ENCODE peak calls at places on chromosomes 13 and 19, in ten cellular contexts. One of them, this sample, is unnamed.

GRCh38 chr19:44367024-44367423 is 10.5 kb upstream of the ZNF112 start:
- DNase-seq in AG10803: no peak
- DNase-seq in SJSA1: no peak
- DNase-seq in testis: peak; percentile 76
- DNase-seq in activated naive CD4-positive, alpha-beta T cell treated with Interleukin-2 at 50 U/mL for 16 hours: no peak
- DNase-seq in GM10248: no peak
- DNase-seq in iris pigment epithelial cell: no peak
- DNase-seq in HCEC 1CT: no peak
- DNase-seq in LHCN-M2: no peak
- DNase-seq in CD4-positive, alpha-beta memory T cell: no peak
- DNase-seq in this sample: no peak

GRCh38 chr13:101649490-101650126 is 197.1 kb downstream of the ITGBL1 start:
- DNase-seq in AG10803: peak; percentile 81
- DNase-seq in iris pigment epithelial cell: peak; percentile 97
- DNase-seq in HCEC 1CT: peak; percentile 79
- DNase-seq in LHCN-M2: peak; percentile 86
- DNase-seq in activated naive CD4-positive, alpha-beta T cell treated with Interleukin-2 at 50 U/mL for 16 hours: no peak
- DNase-seq in SJSA1: no peak
- DNase-seq in GM10248: no peak
- DNase-seq in testis: no peak
- DNase-seq in CD4-positive, alpha-beta memory T cell: no peak
- DNase-seq in this sample: peak; percentile 60

GRCh38 chr13:24185591-24186232 is 25.2 kb downstream of the SPATA13 start:
- DNase-seq in SJSA1: no peak
- DNase-seq in AG10803: peak; percentile 75
- DNase-seq in activated naive CD4-positive, alpha-beta T cell treated with Interleukin-2 at 50 U/mL for 16 hours: no peak
- DNase-seq in CD4-positive, alpha-beta memory T cell: no peak
- DNase-seq in HCEC 1CT: peak; percentile 72
- DNase-seq in iris pigment epithelial cell: peak; percentile 50
- DNase-seq in GM10248: no peak
- DNase-seq in LHCN-M2: peak; percentile 22
- DNase-seq in testis: no peak
- DNase-seq in this sample: peak; percentile 45

GRCh38 chr19:19464339-19465098 is 50.8 kb downstream of the TSSK6 start:
- DNase-seq in activated naive CD4-positive, alpha-beta T cell treated with Interleukin-2 at 50 U/mL for 16 hours: no peak
- DNase-seq in testis: no peak
- DNase-seq in SJSA1: no peak
- DNase-seq in CD4-positive, alpha-beta memory T cell: no peak
- DNase-seq in LHCN-M2: peak; percentile 78
- DNase-seq in iris pigment epithelial cell: peak; percentile 81
- DNase-seq in GM10248: no peak
- DNase-seq in HCEC 1CT: no peak
- DNase-seq in AG10803: peak; percentile 56
- DNase-seq in this sample: peak; percentile 85

GRCh38 chr13:68170961-68171360 is 940.8 kb upstream of the PCDH9 start:
- DNase-seq in GM10248: no peak
- DNase-seq in iris pigment epithelial cell: no peak
- DNase-seq in CD4-positive, alpha-beta memory T cell: peak; percentile 27
- DNase-seq in SJSA1: no peak
- DNase-seq in testis: peak; percentile 33
- DNase-seq in LHCN-M2: no peak
- DNase-seq in activated naive CD4-positive, alpha-beta T cell treated with Interleukin-2 at 50 U/mL for 16 hours: no peak
- DNase-seq in HCEC 1CT: no peak
- DNase-seq in AG10803: no peak
- DNase-seq in this sample: no peak

GRCh38 chr19:4609878-4610511 is 29.3 kb upstream of the TNFAIP8L1 start:
- DNase-seq in iris pigment epithelial cell: no peak
- DNase-seq in LHCN-M2: no peak
- DNase-seq in activated naive CD4-positive, alpha-beta T cell treated with Interleukin-2 at 50 U/mL for 16 hours: no peak
- DNase-seq in GM10248: no peak
- DNase-seq in SJSA1: no peak
- DNase-seq in testis: no peak
- DNase-seq in CD4-positive, alpha-beta memory T cell: no peak
- DNase-seq in HCEC 1CT: no peak
- DNase-seq in AG10803: no peak
- DNase-seq in this sample: no peak

GRCh38 chr19:1700733-1701663 is 48.6 kb upstream of the TCF3 start:
- DNase-seq in CD4-positive, alpha-beta memory T cell: no peak
- DNase-seq in iris pigment epithelial cell: no peak
- DNase-seq in testis: no peak
- DNase-seq in AG10803: no peak
- DNase-seq in HCEC 1CT: no peak
- DNase-seq in GM10248: no peak
- DNase-seq in SJSA1: no peak
- DNase-seq in LHCN-M2: no peak
- DNase-seq in activated naive CD4-positive, alpha-beta T cell treated with Interleukin-2 at 50 U/mL for 16 hours: no peak
- DNase-seq in this sample: no peak

GRCh38 chr13:42049454-42049780 is 969 bp downstream of the DGKH start:
- DNase-seq in SJSA1: no peak
- DNase-seq in CD4-positive, alpha-beta memory T cell: no peak
- DNase-seq in AG10803: no peak
- DNase-seq in testis: no peak
- DNase-seq in GM10248: no peak
- DNase-seq in activated naive CD4-positive, alpha-beta T cell treated with Interleukin-2 at 50 U/mL for 16 hours: no peak
- DNase-seq in iris pigment epithelial cell: no peak
- DNase-seq in LHCN-M2: no peak
- DNase-seq in HCEC 1CT: no peak
- DNase-seq in this sample: no peak

GRCh38 chr19:17952041-17952976 is 14.6 kb upstream of the KCNN1 start:
- DNase-seq in iris pigment epithelial cell: no peak
- DNase-seq in AG10803: no peak
- DNase-seq in GM10248: no peak
- DNase-seq in activated naive CD4-positive, alpha-beta T cell treated with Interleukin-2 at 50 U/mL for 16 hours: no peak
- DNase-seq in HCEC 1CT: no peak
- DNase-seq in SJSA1: no peak
- DNase-seq in LHCN-M2: no peak
- DNase-seq in CD4-positive, alpha-beta memory T cell: no peak
- DNase-seq in testis: no peak
- DNase-seq in this sample: no peak

GRCh38 chr13:37134411-37135041 is 29.1 kb upstream of the CSNK1A1L start:
- DNase-seq in GM10248: no peak
- DNase-seq in SJSA1: peak; percentile 45
- DNase-seq in LHCN-M2: peak; percentile 89
- DNase-seq in activated naive CD4-positive, alpha-beta T cell treated with Interleukin-2 at 50 U/mL for 16 hours: no peak
- DNase-seq in CD4-positive, alpha-beta memory T cell: no peak
- DNase-seq in iris pigment epithelial cell: peak; percentile 99
- DNase-seq in HCEC 1CT: peak; percentile 88
- DNase-seq in testis: no peak
- DNase-seq in AG10803: peak; percentile 93
- DNase-seq in this sample: peak; percentile 83

GRCh38 chr19:38741670-38742069 is 2.6 kb downstream of the CAPN12 start:
- DNase-seq in LHCN-M2: no peak
- DNase-seq in CD4-positive, alpha-beta memory T cell: no peak
- DNase-seq in AG10803: no peak
- DNase-seq in GM10248: no peak
- DNase-seq in iris pigment epithelial cell: no peak
- DNase-seq in SJSA1: no peak
- DNase-seq in testis: no peak
- DNase-seq in activated naive CD4-positive, alpha-beta T cell treated with Interleukin-2 at 50 U/mL for 16 hours: no peak
- DNase-seq in HCEC 1CT: no peak
- DNase-seq in this sample: no peak

GRCh38 chr13:64266024-64266423 is 2850.4 kb upstream of the PCDH20 start:
- DNase-seq in activated naive CD4-positive, alpha-beta T cell treated with Interleukin-2 at 50 U/mL for 16 hours: no peak
- DNase-seq in CD4-positive, alpha-beta memory T cell: no peak
- DNase-seq in SJSA1: no peak
- DNase-seq in LHCN-M2: no peak
- DNase-seq in testis: no peak
- DNase-seq in HCEC 1CT: no peak
- DNase-seq in GM10248: no peak
- DNase-seq in AG10803: no peak
- DNase-seq in iris pigment epithelial cell: no peak
- DNase-seq in this sample: no peak

GRCh38 chr13:44575741-44576395 is at the start of gene TSC22D1:
- DNase-seq in SJSA1: peak; percentile 51
- DNase-seq in CD4-positive, alpha-beta memory T cell: peak; percentile 86
- DNase-seq in GM10248: peak; percentile 42
- DNase-seq in activated naive CD4-positive, alpha-beta T cell treated with Interleukin-2 at 50 U/mL for 16 hours: peak; percentile 70
- DNase-seq in testis: peak; percentile 65
- DNase-seq in HCEC 1CT: peak; percentile 56
- DNase-seq in iris pigment epithelial cell: peak; percentile 76
- DNase-seq in LHCN-M2: peak; percentile 58
- DNase-seq in AG10803: peak; percentile 53
- DNase-seq in this sample: peak; percentile 66

GRCh38 chr19:8487137-8487851 is 15.1 kb downstream of the PRAM1 start:
- DNase-seq in LHCN-M2: no peak
- DNase-seq in testis: peak; percentile 34
- DNase-seq in HCEC 1CT: no peak
- DNase-seq in CD4-positive, alpha-beta memory T cell: peak; percentile 72
- DNase-seq in AG10803: no peak
- DNase-seq in iris pigment epithelial cell: peak; percentile 48
- DNase-seq in GM10248: peak; percentile 46
- DNase-seq in activated naive CD4-positive, alpha-beta T cell treated with Interleukin-2 at 50 U/mL for 16 hours: peak; percentile 69
- DNase-seq in SJSA1: no peak
- DNase-seq in this sample: no peak

GRCh38 chr19:40567040-40567749 is 9.5 kb upstream of the SHKBP1 start:
- DNase-seq in GM10248: peak; percentile 60
- DNase-seq in AG10803: no peak
- DNase-seq in activated naive CD4-positive, alpha-beta T cell treated with Interleukin-2 at 50 U/mL for 16 hours: no peak
- DNase-seq in LHCN-M2: no peak
- DNase-seq in testis: no peak
- DNase-seq in iris pigment epithelial cell: peak; percentile 16
- DNase-seq in HCEC 1CT: no peak
- DNase-seq in CD4-positive, alpha-beta memory T cell: no peak
- DNase-seq in SJSA1: no peak
- DNase-seq in this sample: no peak

GRCh38 chr13:48596128-48596429 is 57.6 kb upstream of the CYSLTR2 start:
- DNase-seq in AG10803: no peak
- DNase-seq in GM10248: no peak
- DNase-seq in LHCN-M2: no peak
- DNase-seq in SJSA1: no peak
- DNase-seq in iris pigment epithelial cell: no peak
- DNase-seq in testis: no peak
- DNase-seq in HCEC 1CT: no peak
- DNase-seq in CD4-positive, alpha-beta memory T cell: no peak
- DNase-seq in activated naive CD4-positive, alpha-beta T cell treated with Interleukin-2 at 50 U/mL for 16 hours: no peak
- DNase-seq in this sample: no peak

GRCh38 chr13:85284349-85284748 is 514.9 kb downstream of the SLITRK6 start:
- DNase-seq in LHCN-M2: no peak
- DNase-seq in AG10803: no peak
- DNase-seq in CD4-positive, alpha-beta memory T cell: no peak
- DNase-seq in testis: no peak
- DNase-seq in HCEC 1CT: no peak
- DNase-seq in SJSA1: no peak
- DNase-seq in iris pigment epithelial cell: no peak
- DNase-seq in GM10248: no peak
- DNase-seq in activated naive CD4-positive, alpha-beta T cell treated with Interleukin-2 at 50 U/mL for 16 hours: no peak
- DNase-seq in this sample: no peak

GRCh38 chr13:40477623-40478608 is 188.5 kb downstream of the FOXO1 start:
- DNase-seq in activated naive CD4-positive, alpha-beta T cell treated with Interleukin-2 at 50 U/mL for 16 hours: no peak
- DNase-seq in AG10803: no peak
- DNase-seq in LHCN-M2: no peak
- DNase-seq in iris pigment epithelial cell: peak; percentile 33
- DNase-seq in CD4-positive, alpha-beta memory T cell: no peak
- DNase-seq in HCEC 1CT: no peak
- DNase-seq in testis: no peak
- DNase-seq in SJSA1: no peak
- DNase-seq in GM10248: no peak
- DNase-seq in this sample: peak; percentile 1

GRCh38 chr19:1904385-1905070 is 671 bp upstream of the ADAT3 start:
- DNase-seq in SJSA1: no peak
- DNase-seq in GM10248: peak; percentile 74
- DNase-seq in HCEC 1CT: no peak
- DNase-seq in testis: no peak
- DNase-seq in LHCN-M2: no peak
- DNase-seq in activated naive CD4-positive, alpha-beta T cell treated with Interleukin-2 at 50 U/mL for 16 hours: no peak
- DNase-seq in AG10803: no peak
- DNase-seq in CD4-positive, alpha-beta memory T cell: no peak
- DNase-seq in iris pigment epithelial cell: no peak
- DNase-seq in this sample: peak; percentile 44

GRCh38 chr19:17743874-17744273 is 7.4 kb upstream of the FCHO1 start:
- DNase-seq in testis: no peak
- DNase-seq in AG10803: peak; percentile 33
- DNase-seq in activated naive CD4-positive, alpha-beta T cell treated with Interleukin-2 at 50 U/mL for 16 hours: no peak
- DNase-seq in HCEC 1CT: no peak
- DNase-seq in LHCN-M2: peak; percentile 38
- DNase-seq in CD4-positive, alpha-beta memory T cell: peak; percentile 59
- DNase-seq in SJSA1: no peak
- DNase-seq in iris pigment epithelial cell: peak; percentile 30
- DNase-seq in GM10248: no peak
- DNase-seq in this sample: peak; percentile 88

GRCh38 chr13:42279080-42279479 is 7.1 kb downstream of the AKAP11 start:
- DNase-seq in LHCN-M2: no peak
- DNase-seq in GM10248: no peak
- DNase-seq in HCEC 1CT: no peak
- DNase-seq in testis: no peak
- DNase-seq in AG10803: no peak
- DNase-seq in SJSA1: no peak
- DNase-seq in iris pigment epithelial cell: no peak
- DNase-seq in CD4-positive, alpha-beta memory T cell: no peak
- DNase-seq in activated naive CD4-positive, alpha-beta T cell treated with Interleukin-2 at 50 U/mL for 16 hours: peak; percentile 28
- DNase-seq in this sample: no peak

GRCh38 chr13:34013061-34013460 is 195.1 kb downstream of the RFC3 start:
- DNase-seq in AG10803: no peak
- DNase-seq in GM10248: no peak
- DNase-seq in SJSA1: no peak
- DNase-seq in LHCN-M2: no peak
- DNase-seq in CD4-positive, alpha-beta memory T cell: no peak
- DNase-seq in iris pigment epithelial cell: no peak
- DNase-seq in HCEC 1CT: no peak
- DNase-seq in testis: no peak
- DNase-seq in activated naive CD4-positive, alpha-beta T cell treated with Interleukin-2 at 50 U/mL for 16 hours: no peak
- DNase-seq in this sample: no peak

GRCh38 chr13:95497307-95497943 is 55.1 kb upstream of the CLDN10 start:
- DNase-seq in HCEC 1CT: no peak
- DNase-seq in CD4-positive, alpha-beta memory T cell: no peak
- DNase-seq in LHCN-M2: no peak
- DNase-seq in SJSA1: no peak
- DNase-seq in GM10248: no peak
- DNase-seq in testis: no peak
- DNase-seq in iris pigment epithelial cell: no peak
- DNase-seq in AG10803: no peak
- DNase-seq in activated naive CD4-positive, alpha-beta T cell treated with Interleukin-2 at 50 U/mL for 16 hours: no peak
- DNase-seq in this sample: no peak

GRCh38 chr13:38824342-38824741 is 137.5 kb downstream of the FREM2 start:
- DNase-seq in LHCN-M2: no peak
- DNase-seq in HCEC 1CT: no peak
- DNase-seq in iris pigment epithelial cell: no peak
- DNase-seq in activated naive CD4-positive, alpha-beta T cell treated with Interleukin-2 at 50 U/mL for 16 hours: no peak
- DNase-seq in CD4-positive, alpha-beta memory T cell: no peak
- DNase-seq in SJSA1: no peak
- DNase-seq in testis: no peak
- DNase-seq in GM10248: no peak
- DNase-seq in AG10803: no peak
- DNase-seq in this sample: no peak

GRCh38 chr13:96958286-96958891 is 35.9 kb downstream of the OXGR1 start:
- DNase-seq in GM10248: no peak
- DNase-seq in CD4-positive, alpha-beta memory T cell: no peak
- DNase-seq in HCEC 1CT: peak; percentile 44
- DNase-seq in SJSA1: no peak
- DNase-seq in activated naive CD4-positive, alpha-beta T cell treated with Interleukin-2 at 50 U/mL for 16 hours: no peak
- DNase-seq in AG10803: peak; percentile 38
- DNase-seq in testis: peak; percentile 30
- DNase-seq in iris pigment epithelial cell: peak; percentile 46
- DNase-seq in LHCN-M2: peak; percentile 12
- DNase-seq in this sample: peak; percentile 31

GRCh38 chr13:100811906-100812305 is 137.3 kb upstream of the TMTC4 start:
- DNase-seq in activated naive CD4-positive, alpha-beta T cell treated with Interleukin-2 at 50 U/mL for 16 hours: no peak
- DNase-seq in CD4-positive, alpha-beta memory T cell: no peak
- DNase-seq in iris pigment epithelial cell: no peak
- DNase-seq in testis: no peak
- DNase-seq in LHCN-M2: no peak
- DNase-seq in SJSA1: no peak
- DNase-seq in HCEC 1CT: no peak
- DNase-seq in AG10803: no peak
- DNase-seq in GM10248: no peak
- DNase-seq in this sample: no peak

GRCh38 chr19:30471441-30471840 is 99.3 kb downstream of the ZNF536 start:
- DNase-seq in CD4-positive, alpha-beta memory T cell: no peak
- DNase-seq in GM10248: no peak
- DNase-seq in iris pigment epithelial cell: no peak
- DNase-seq in HCEC 1CT: no peak
- DNase-seq in SJSA1: no peak
- DNase-seq in activated naive CD4-positive, alpha-beta T cell treated with Interleukin-2 at 50 U/mL for 16 hours: no peak
- DNase-seq in LHCN-M2: no peak
- DNase-seq in AG10803: no peak
- DNase-seq in testis: no peak
- DNase-seq in this sample: no peak

This sample was measured in mesenchymal stem cell.